ENCODE peak calls at places on chromosomes 4 and X, in nine cellular contexts. One of them, this sample, is unnamed.
A peak's percentile ranks its signal among the peaks of the same experiment; 100 is the strongest.

GRCh38 chr4:40739347-40739746 is 10.4 kb upstream of the NSUN7 start:
- DNase-seq in pancreas: no peak
- DNase-seq in tibial artery: no peak
- DNase-seq in A549: no peak
- DNase-seq in retinal pigment epithelial cell: no peak
- DNase-seq in uterus: no peak
- DNase-seq in CD8-positive, alpha-beta T cell: no peak
- DNase-seq in hepatocyte: no peak
- DNase-seq in heart right ventricle: no peak
- DNase-seq in this sample: peak; percentile 28

GRCh38 chrX:110435191-110435590 is 76.5 kb downstream of the RTL9 start:
- DNase-seq in pancreas: no peak
- DNase-seq in uterus: no peak
- DNase-seq in retinal pigment epithelial cell: no peak
- DNase-seq in tibial artery: no peak
- DNase-seq in A549: no peak
- DNase-seq in CD8-positive, alpha-beta T cell: no peak
- DNase-seq in hepatocyte: no peak
- DNase-seq in heart right ventricle: no peak
- DNase-seq in this sample: no peak

GRCh38 chr4:38723726-38724506 is 58.9 kb downstream of the TLR10 start:
- DNase-seq in uterus: no peak
- DNase-seq in CD8-positive, alpha-beta T cell: no peak
- DNase-seq in A549: no peak
- DNase-seq in pancreas: no peak
- DNase-seq in heart right ventricle: no peak
- DNase-seq in hepatocyte: peak; percentile 26
- DNase-seq in retinal pigment epithelial cell: no peak
- DNase-seq in tibial artery: no peak
- DNase-seq in this sample: no peak

GRCh38 chrX:148542481-148543255 is 42.3 kb downstream of the AFF2 start:
- DNase-seq in CD8-positive, alpha-beta T cell: no peak
- DNase-seq in uterus: no peak
- DNase-seq in hepatocyte: no peak
- DNase-seq in A549: no peak
- DNase-seq in retinal pigment epithelial cell: no peak
- DNase-seq in heart right ventricle: no peak
- DNase-seq in tibial artery: no peak
- DNase-seq in pancreas: no peak
- DNase-seq in this sample: no peak

GRCh38 chrX:9717376-9717775 is 48.3 kb downstream of the GPR143 start:
- DNase-seq in uterus: no peak
- DNase-seq in heart right ventricle: no peak
- DNase-seq in tibial artery: no peak
- DNase-seq in hepatocyte: no peak
- DNase-seq in retinal pigment epithelial cell: no peak
- DNase-seq in CD8-positive, alpha-beta T cell: no peak
- DNase-seq in pancreas: no peak
- DNase-seq in A549: no peak
- DNase-seq in this sample: no peak

GRCh38 chr4:13917010-13917409 is 289.5 kb upstream of the BOD1L1 start:
- DNase-seq in heart right ventricle: no peak
- DNase-seq in retinal pigment epithelial cell: no peak
- DNase-seq in tibial artery: no peak
- DNase-seq in pancreas: no peak
- DNase-seq in CD8-positive, alpha-beta T cell: no peak
- DNase-seq in hepatocyte: no peak
- DNase-seq in A549: no peak
- DNase-seq in uterus: no peak
- DNase-seq in this sample: no peak

GRCh38 chr4:28636971-28637370 is 1776.3 kb downstream of the STIM2 start:
- DNase-seq in hepatocyte: no peak
- DNase-seq in pancreas: no peak
- DNase-seq in tibial artery: no peak
- DNase-seq in A549: no peak
- DNase-seq in retinal pigment epithelial cell: no peak
- DNase-seq in heart right ventricle: no peak
- DNase-seq in uterus: no peak
- DNase-seq in CD8-positive, alpha-beta T cell: no peak
- DNase-seq in this sample: no peak

GRCh38 chr4:184375027-184375426 is 99.3 kb downstream of the IRF2 start:
- DNase-seq in pancreas: no peak
- DNase-seq in heart right ventricle: no peak
- DNase-seq in CD8-positive, alpha-beta T cell: no peak
- DNase-seq in hepatocyte: no peak
- DNase-seq in retinal pigment epithelial cell: no peak
- DNase-seq in A549: no peak
- DNase-seq in tibial artery: no peak
- DNase-seq in uterus: no peak
- DNase-seq in this sample: no peak

GRCh38 chrX:72181178-72182125 is at the start of gene PIN4:
- DNase-seq in hepatocyte: peak; percentile 92
- DNase-seq in pancreas: peak; percentile 91
- DNase-seq in A549: peak; percentile 98
- DNase-seq in heart right ventricle: peak; percentile 83
- DNase-seq in CD8-positive, alpha-beta T cell: peak; percentile 72
- DNase-seq in retinal pigment epithelial cell: peak; percentile 92
- DNase-seq in uterus: peak; percentile 94
- DNase-seq in tibial artery: peak; percentile 90
- DNase-seq in this sample: peak; percentile 92

GRCh38 chr4:119728692-119729593 is 100.3 kb upstream of the PDE5A start:
- DNase-seq in pancreas: no peak
- DNase-seq in hepatocyte: no peak
- DNase-seq in retinal pigment epithelial cell: no peak
- DNase-seq in CD8-positive, alpha-beta T cell: no peak
- DNase-seq in heart right ventricle: no peak
- DNase-seq in uterus: no peak
- DNase-seq in tibial artery: no peak
- DNase-seq in A549: no peak
- DNase-seq in this sample: no peak

GRCh38 chr4:141652161-141652778 is 15.9 kb downstream of the IL15 start:
- DNase-seq in A549: no peak
- DNase-seq in CD8-positive, alpha-beta T cell: no peak
- DNase-seq in retinal pigment epithelial cell: peak; percentile 84
- DNase-seq in uterus: no peak
- DNase-seq in pancreas: no peak
- DNase-seq in hepatocyte: peak; percentile 14
- DNase-seq in heart right ventricle: no peak
- DNase-seq in tibial artery: no peak
- DNase-seq in this sample: no peak

GRCh38 chr4:24172406-24172805 is 282.6 kb upstream of the PPARGC1A start:
- DNase-seq in uterus: no peak
- DNase-seq in retinal pigment epithelial cell: no peak
- DNase-seq in hepatocyte: no peak
- DNase-seq in pancreas: no peak
- DNase-seq in CD8-positive, alpha-beta T cell: no peak
- DNase-seq in heart right ventricle: no peak
- DNase-seq in A549: no peak
- DNase-seq in tibial artery: no peak
- DNase-seq in this sample: no peak

GRCh38 chr4:25424539-25425228 is 47.6 kb downstream of the ANAPC4 start:
- DNase-seq in heart right ventricle: peak; percentile 38
- DNase-seq in uterus: peak; percentile 61
- DNase-seq in retinal pigment epithelial cell: no peak
- DNase-seq in CD8-positive, alpha-beta T cell: no peak
- DNase-seq in hepatocyte: no peak
- DNase-seq in tibial artery: no peak
- DNase-seq in pancreas: no peak
- DNase-seq in A549: no peak
- DNase-seq in this sample: no peak

GRCh38 chr4:47510506-47511143 is 25.6 kb downstream of the ATP10D start:
- DNase-seq in retinal pigment epithelial cell: no peak
- DNase-seq in heart right ventricle: no peak
- DNase-seq in CD8-positive, alpha-beta T cell: no peak
- DNase-seq in A549: no peak
- DNase-seq in hepatocyte: no peak
- DNase-seq in pancreas: no peak
- DNase-seq in tibial artery: no peak
- DNase-seq in uterus: no peak
- DNase-seq in this sample: no peak

DNA sequence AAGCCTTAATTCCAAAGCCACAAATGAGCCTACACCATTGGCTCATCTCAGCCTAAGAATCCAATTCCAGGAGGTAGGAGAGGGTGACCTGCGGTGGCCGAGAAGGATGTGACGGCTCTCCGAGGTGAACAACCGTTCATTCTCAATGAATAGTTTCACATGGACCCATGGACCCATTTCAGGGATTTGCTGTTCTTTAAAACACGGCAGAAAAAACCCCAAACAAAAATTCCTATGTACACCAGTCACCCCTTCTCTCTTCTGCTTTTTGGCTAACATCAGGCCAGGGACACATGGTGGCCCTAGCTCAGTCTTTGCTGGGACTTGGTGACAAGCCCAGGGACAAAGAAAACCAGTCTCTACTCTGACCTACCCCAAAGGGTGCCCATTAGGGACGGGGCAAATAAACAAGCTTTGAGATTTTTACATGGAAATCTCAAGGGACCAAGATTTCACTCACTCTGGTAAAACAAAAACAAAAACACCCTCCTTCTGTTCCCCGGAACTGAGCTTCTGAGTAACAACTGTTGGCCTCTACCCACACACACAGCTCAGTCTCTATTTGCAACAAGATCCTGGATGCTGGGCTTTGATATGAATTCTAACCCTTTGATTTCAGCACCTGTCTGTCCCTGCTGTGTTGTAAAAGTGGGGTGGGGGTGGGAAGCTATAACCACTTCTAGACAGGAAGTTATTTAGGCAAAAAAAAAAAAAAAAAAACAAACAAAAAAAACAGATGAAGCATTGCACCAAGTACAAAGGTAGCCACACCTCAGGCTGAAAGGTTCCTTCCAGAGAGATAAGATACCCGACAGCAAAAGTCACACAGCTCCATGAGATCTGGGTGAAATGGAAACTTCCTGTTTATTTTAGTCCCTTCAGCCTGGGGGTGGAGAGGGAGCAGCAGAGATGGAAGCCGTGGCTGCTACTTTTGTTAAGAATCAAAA is 49.0 kb downstream of the DDX3X start:
- DNase-seq in tibial artery: no peak
- DNase-seq in retinal pigment epithelial cell: no peak
- DNase-seq in CD8-positive, alpha-beta T cell: no peak
- DNase-seq in A549: peak; percentile 77
- DNase-seq in hepatocyte: peak; percentile 56
- DNase-seq in pancreas: no peak
- DNase-seq in heart right ventricle: no peak
- DNase-seq in uterus: no peak
- DNase-seq in this sample: no peak
- H3K4me3 ChIP-seq in tibial artery: no peak overlapping the region
- H3K4me3 ChIP-seq in retinal pigment epithelial cell: no peak overlapping the region
- H3K4me3 ChIP-seq in CD8-positive, alpha-beta T cell: no peak overlapping the region
- H3K4me3 ChIP-seq in A549: peak overlapping the region; percentile 3
- H3K4me3 ChIP-seq in hepatocyte: no peak overlapping the region
- H3K4me3 ChIP-seq in pancreas: no peak overlapping the region
- H3K4me3 ChIP-seq in heart right ventricle: no peak overlapping the region
- H3K4me3 ChIP-seq in uterus: no peak overlapping the region
- H3K4me3 ChIP-seq in this sample: no peak overlapping the region

GRCh38 chr4:7042697-7043464 is at the start of gene TADA2B:
- DNase-seq in retinal pigment epithelial cell: peak; percentile 89
- DNase-seq in tibial artery: peak; percentile 96
- DNase-seq in A549: peak; percentile 95
- DNase-seq in CD8-positive, alpha-beta T cell: peak; percentile 90
- DNase-seq in hepatocyte: peak; percentile 99
- DNase-seq in pancreas: peak; percentile 99
- DNase-seq in heart right ventricle: peak; percentile 98
- DNase-seq in uterus: peak; percentile 98
- DNase-seq in this sample: peak; percentile 91

GRCh38 chr4:7040760-7041159 is 2.4 kb upstream of the TADA2B start:
- DNase-seq in tibial artery: no peak
- DNase-seq in uterus: no peak
- DNase-seq in retinal pigment epithelial cell: no peak
- DNase-seq in A549: no peak
- DNase-seq in heart right ventricle: no peak
- DNase-seq in hepatocyte: no peak
- DNase-seq in CD8-positive, alpha-beta T cell: no peak
- DNase-seq in pancreas: no peak
- DNase-seq in this sample: no peak

GRCh38 chr4:7043521-7044414 is 596 bp downstream of the TADA2B start:
- DNase-seq in pancreas: peak; percentile 90
- DNase-seq in A549: peak; percentile 22
- DNase-seq in heart right ventricle: peak; percentile 62
- DNase-seq in hepatocyte: peak; percentile 69
- DNase-seq in CD8-positive, alpha-beta T cell: peak; percentile 48
- DNase-seq in retinal pigment epithelial cell: no peak
- DNase-seq in tibial artery: no peak
- DNase-seq in uterus: peak; percentile 50
- DNase-seq in this sample: no peak

GRCh38 chr4:7041851-7042696 is 1.1 kb upstream of the TADA2B start:
- DNase-seq in pancreas: no peak
- DNase-seq in uterus: peak; percentile 55
- DNase-seq in hepatocyte: peak; percentile 75
- DNase-seq in heart right ventricle: peak; percentile 67
- DNase-seq in tibial artery: peak; percentile 63
- DNase-seq in retinal pigment epithelial cell: no peak
- DNase-seq in A549: no peak
- DNase-seq in CD8-positive, alpha-beta T cell: no peak
- DNase-seq in this sample: no peak

GRCh38 chr4:7041246-7041645 is 1.9 kb upstream of the TADA2B start:
- DNase-seq in uterus: no peak
- DNase-seq in retinal pigment epithelial cell: no peak
- DNase-seq in pancreas: no peak
- DNase-seq in CD8-positive, alpha-beta T cell: no peak
- DNase-seq in hepatocyte: no peak
- DNase-seq in A549: no peak
- DNase-seq in heart right ventricle: no peak
- DNase-seq in tibial artery: no peak
- DNase-seq in this sample: no peak
- TF ChIP-seq CTCF in uterus: no peak
- TF ChIP-seq CTCF in retinal pigment epithelial cell: no peak
- TF ChIP-seq CTCF in pancreas: no peak
- TF ChIP-seq CTCF in CD8-positive, alpha-beta T cell: no peak
- TF ChIP-seq CTCF in hepatocyte: no peak
- TF ChIP-seq CTCF in A549: no peak
- TF ChIP-seq CTCF in heart right ventricle: no peak
- TF ChIP-seq CTCF in tibial artery: no peak
- TF ChIP-seq CTCF in this sample: no peak

DNA sequence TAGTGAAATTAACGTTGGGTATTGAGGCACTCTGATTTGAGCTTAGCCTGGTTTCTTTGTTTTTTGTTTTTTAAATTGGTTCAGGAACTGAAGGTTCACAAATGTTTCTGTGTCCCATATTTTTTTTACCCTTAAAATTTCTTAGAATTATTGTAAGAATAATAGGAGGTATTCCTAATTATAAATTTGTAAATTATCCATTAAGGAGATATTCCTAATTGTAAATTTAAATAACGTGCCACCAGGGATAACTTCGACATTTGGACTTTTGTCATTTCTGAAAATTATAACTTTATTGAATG is 1.2 kb downstream of the WWC2 start:
- DNase-seq in tibial artery: no peak
- DNase-seq in uterus: no peak
- DNase-seq in pancreas: no peak
- DNase-seq in hepatocyte: no peak
- DNase-seq in heart right ventricle: no peak
- DNase-seq in CD8-positive, alpha-beta T cell: no peak
- DNase-seq in retinal pigment epithelial cell: no peak
- DNase-seq in A549: no peak
- DNase-seq in this sample: no peak
- H3K4me3 ChIP-seq in tibial artery: peak overlapping the region; percentile 85
- H3K4me3 ChIP-seq in uterus: peak overlapping the region; percentile 59
- H3K4me3 ChIP-seq in pancreas: peak overlapping the region; percentile 89
- H3K4me3 ChIP-seq in hepatocyte: peak overlapping the region; percentile 66
- H3K4me3 ChIP-seq in heart right ventricle: peak overlapping the region; percentile 56
- H3K4me3 ChIP-seq in CD8-positive, alpha-beta T cell: peak overlapping the region; percentile 86
- H3K4me3 ChIP-seq in retinal pigment epithelial cell: peak overlapping the region; percentile 95
- H3K4me3 ChIP-seq in A549: peak overlapping the region; percentile 98
- H3K4me3 ChIP-seq in this sample: no peak overlapping the region

GRCh38 chr4:126772662-126773061 is 860.1 kb upstream of the INTU start:
- DNase-seq in A549: no peak
- DNase-seq in retinal pigment epithelial cell: no peak
- DNase-seq in CD8-positive, alpha-beta T cell: no peak
- DNase-seq in uterus: no peak
- DNase-seq in heart right ventricle: no peak
- DNase-seq in tibial artery: no peak
- DNase-seq in hepatocyte: no peak
- DNase-seq in pancreas: no peak
- DNase-seq in this sample: no peak
- TF ChIP-seq CTCF in A549: no peak
- TF ChIP-seq CTCF in retinal pigment epithelial cell: no peak
- TF ChIP-seq CTCF in CD8-positive, alpha-beta T cell: no peak
- TF ChIP-seq CTCF in uterus: no peak
- TF ChIP-seq CTCF in heart right ventricle: no peak
- TF ChIP-seq CTCF in tibial artery: no peak
- TF ChIP-seq CTCF in hepatocyte: no peak
- TF ChIP-seq CTCF in pancreas: no peak
- TF ChIP-seq CTCF in this sample: no peak